ENCODE peak calls at places on chromosomes 2 and 18, in nine cellular contexts. One of them, this sample, is unnamed.

GRCh38 chr2:28435796-28436425 is 43.3 kb downstream of the FOSL2 start:
- DNase-seq in fibroblast of lung: no peak
- DNase-seq in activated CD8-positive, alpha-beta T cell treated with anti-CD3 and anti-CD28 coated beads for 36 hours: no peak
- DNase-seq in Panc1: no peak
- DNase-seq in lower lobe of right lung: no peak
- DNase-seq in astrocyte: no peak
- DNase-seq in brain microvascular endothelial cell: no peak
- DNase-seq in nephron progenitor cell: no peak
- DNase-seq in HFFc6: no peak
- DNase-seq in this sample: no peak

GRCh38 chr2:138185827-138186226 is 221.6 kb downstream of the HNMT start:
- DNase-seq in fibroblast of lung: no peak
- DNase-seq in activated CD8-positive, alpha-beta T cell treated with anti-CD3 and anti-CD28 coated beads for 36 hours: no peak
- DNase-seq in Panc1: no peak
- DNase-seq in lower lobe of right lung: no peak
- DNase-seq in astrocyte: no peak
- DNase-seq in brain microvascular endothelial cell: no peak
- DNase-seq in nephron progenitor cell: no peak
- DNase-seq in HFFc6: no peak
- DNase-seq in this sample: no peak

GRCh38 chr2:116264872-116265271 is 1549.6 kb upstream of the DDX18 start:
- DNase-seq in fibroblast of lung: no peak
- DNase-seq in activated CD8-positive, alpha-beta T cell treated with anti-CD3 and anti-CD28 coated beads for 36 hours: no peak
- DNase-seq in Panc1: no peak
- DNase-seq in lower lobe of right lung: no peak
- DNase-seq in astrocyte: no peak
- DNase-seq in brain microvascular endothelial cell: no peak
- DNase-seq in nephron progenitor cell: no peak
- DNase-seq in HFFc6: no peak
- DNase-seq in this sample: no peak

GRCh38 chr2:134436706-134437105 is 182.8 kb downstream of the MGAT5 start:
- DNase-seq in fibroblast of lung: no peak
- DNase-seq in activated CD8-positive, alpha-beta T cell treated with anti-CD3 and anti-CD28 coated beads for 36 hours: no peak
- DNase-seq in Panc1: no peak
- DNase-seq in lower lobe of right lung: no peak
- DNase-seq in astrocyte: no peak
- DNase-seq in brain microvascular endothelial cell: peak; percentile 24
- DNase-seq in nephron progenitor cell: no peak
- DNase-seq in HFFc6: no peak
- DNase-seq in this sample: no peak

GRCh38 chr2:240840435-240841060 is 20.5 kb upstream of the KIF1A start:
- DNase-seq in fibroblast of lung: peak; percentile 57
- DNase-seq in activated CD8-positive, alpha-beta T cell treated with anti-CD3 and anti-CD28 coated beads for 36 hours: peak; percentile 49
- DNase-seq in Panc1: peak; percentile 25
- DNase-seq in lower lobe of right lung: no peak
- DNase-seq in astrocyte: peak; percentile 39
- DNase-seq in brain microvascular endothelial cell: peak; percentile 71
- DNase-seq in nephron progenitor cell: peak; percentile 82
- DNase-seq in HFFc6: peak; percentile 76
- DNase-seq in this sample: peak; percentile 72

GRCh38 chr18:74715306-74715705 is 117.6 kb downstream of the ZNF407 start:
- DNase-seq in fibroblast of lung: no peak
- DNase-seq in activated CD8-positive, alpha-beta T cell treated with anti-CD3 and anti-CD28 coated beads for 36 hours: no peak
- DNase-seq in Panc1: no peak
- DNase-seq in lower lobe of right lung: no peak
- DNase-seq in astrocyte: no peak
- DNase-seq in brain microvascular endothelial cell: no peak
- DNase-seq in nephron progenitor cell: no peak
- DNase-seq in HFFc6: no peak
- DNase-seq in this sample: no peak

GRCh38 chr2:102498414-102498813 is 25.4 kb downstream of the SLC9A4 start:
- DNase-seq in fibroblast of lung: no peak
- DNase-seq in activated CD8-positive, alpha-beta T cell treated with anti-CD3 and anti-CD28 coated beads for 36 hours: no peak
- DNase-seq in Panc1: no peak
- DNase-seq in lower lobe of right lung: no peak
- DNase-seq in astrocyte: no peak
- DNase-seq in brain microvascular endothelial cell: no peak
- DNase-seq in nephron progenitor cell: no peak
- DNase-seq in HFFc6: no peak
- DNase-seq in this sample: no peak

GRCh38 chr2:47899915-47900314 is 6.4 kb downstream of the FBXO11 start:
- DNase-seq in fibroblast of lung: peak; percentile 34
- DNase-seq in activated CD8-positive, alpha-beta T cell treated with anti-CD3 and anti-CD28 coated beads for 36 hours: peak; percentile 28
- DNase-seq in Panc1: no peak
- DNase-seq in lower lobe of right lung: no peak
- DNase-seq in astrocyte: peak; percentile 30
- DNase-seq in brain microvascular endothelial cell: no peak
- DNase-seq in nephron progenitor cell: no peak
- DNase-seq in HFFc6: no peak
- DNase-seq in this sample: no peak

GRCh38 chr2:215579809-215580208 is 143.9 kb upstream of the FN1 start:
- DNase-seq in fibroblast of lung: peak; percentile 88
- DNase-seq in activated CD8-positive, alpha-beta T cell treated with anti-CD3 and anti-CD28 coated beads for 36 hours: no peak
- DNase-seq in Panc1: no peak
- DNase-seq in lower lobe of right lung: no peak
- DNase-seq in astrocyte: peak; percentile 83
- DNase-seq in brain microvascular endothelial cell: peak; percentile 85
- DNase-seq in nephron progenitor cell: no peak
- DNase-seq in HFFc6: peak; percentile 74
- DNase-seq in this sample: no peak

GRCh38 chr18:49742563-49743295 is 70.6 kb downstream of the ACAA2 start:
- DNase-seq in fibroblast of lung: peak; percentile 38
- DNase-seq in activated CD8-positive, alpha-beta T cell treated with anti-CD3 and anti-CD28 coated beads for 36 hours: no peak
- DNase-seq in Panc1: no peak
- DNase-seq in lower lobe of right lung: no peak
- DNase-seq in astrocyte: peak; percentile 36
- DNase-seq in brain microvascular endothelial cell: no peak
- DNase-seq in nephron progenitor cell: no peak
- DNase-seq in HFFc6: no peak
- DNase-seq in this sample: no peak

GRCh38 chr2:133389569-133389968 is 178.7 kb downstream of the NCKAP5 start:
- DNase-seq in fibroblast of lung: no peak
- DNase-seq in activated CD8-positive, alpha-beta T cell treated with anti-CD3 and anti-CD28 coated beads for 36 hours: no peak
- DNase-seq in Panc1: no peak
- DNase-seq in lower lobe of right lung: no peak
- DNase-seq in astrocyte: no peak
- DNase-seq in brain microvascular endothelial cell: no peak
- DNase-seq in nephron progenitor cell: no peak
- DNase-seq in HFFc6: no peak
- DNase-seq in this sample: no peak

GRCh38 chr2:57696016-57696415 is 350.6 kb upstream of the VRK2 start:
- DNase-seq in fibroblast of lung: peak; percentile 17
- DNase-seq in activated CD8-positive, alpha-beta T cell treated with anti-CD3 and anti-CD28 coated beads for 36 hours: no peak
- DNase-seq in Panc1: no peak
- DNase-seq in lower lobe of right lung: no peak
- DNase-seq in astrocyte: no peak
- DNase-seq in brain microvascular endothelial cell: peak; percentile 50
- DNase-seq in nephron progenitor cell: no peak
- DNase-seq in HFFc6: peak; percentile 1
- DNase-seq in this sample: no peak

GRCh38 chr2:117968724-117969121 is 45.1 kb downstream of the CCDC93 start:
- DNase-seq in fibroblast of lung: no peak
- DNase-seq in activated CD8-positive, alpha-beta T cell treated with anti-CD3 and anti-CD28 coated beads for 36 hours: no peak
- DNase-seq in Panc1: no peak
- DNase-seq in lower lobe of right lung: no peak
- DNase-seq in astrocyte: no peak
- DNase-seq in brain microvascular endothelial cell: no peak
- DNase-seq in nephron progenitor cell: no peak
- DNase-seq in HFFc6: no peak
- DNase-seq in this sample: no peak

GRCh38 chr2:147989809-147990403 is 30.6 kb downstream of the ORC4 start:
- DNase-seq in fibroblast of lung: peak; percentile 37
- DNase-seq in activated CD8-positive, alpha-beta T cell treated with anti-CD3 and anti-CD28 coated beads for 36 hours: peak; percentile 47
- DNase-seq in Panc1: peak; percentile 28
- DNase-seq in lower lobe of right lung: no peak
- DNase-seq in astrocyte: peak; percentile 33
- DNase-seq in brain microvascular endothelial cell: peak; percentile 41
- DNase-seq in nephron progenitor cell: no peak
- DNase-seq in HFFc6: peak; percentile 66
- DNase-seq in this sample: peak; percentile 55

DNA sequence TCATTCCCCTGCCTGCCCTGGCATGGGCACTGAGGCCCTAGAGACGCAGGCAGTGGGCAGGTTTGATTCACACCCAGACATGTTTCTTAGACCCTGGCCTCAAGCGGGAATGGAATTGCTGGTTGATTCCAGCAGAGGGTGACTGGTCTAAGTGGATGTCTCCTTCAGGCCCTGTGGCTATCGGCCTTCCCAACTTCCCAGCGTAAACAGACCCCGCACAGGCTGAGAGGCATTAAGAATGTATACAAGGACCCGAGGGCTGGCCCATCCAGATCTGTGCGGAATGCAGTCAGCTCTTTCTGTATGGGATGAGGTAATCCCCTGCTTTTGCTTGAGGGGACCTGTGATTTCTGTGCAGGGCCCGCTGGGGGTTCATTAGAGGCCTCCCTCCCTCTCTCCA is 6.4 kb downstream of the ACKR3 start:
- DNase-seq in fibroblast of lung: peak; percentile 44
- DNase-seq in activated CD8-positive, alpha-beta T cell treated with anti-CD3 and anti-CD28 coated beads for 36 hours: no peak
- DNase-seq in Panc1: no peak
- DNase-seq in lower lobe of right lung: no peak
- DNase-seq in astrocyte: no peak
- DNase-seq in brain microvascular endothelial cell: no peak
- DNase-seq in nephron progenitor cell: no peak
- DNase-seq in HFFc6: no peak
- DNase-seq in this sample: no peak
- TF ChIP-seq CTCF in fibroblast of lung: no peak
- TF ChIP-seq CTCF in activated CD8-positive, alpha-beta T cell treated with anti-CD3 and anti-CD28 coated beads for 36 hours: no peak
- TF ChIP-seq CTCF in Panc1: no peak
- TF ChIP-seq CTCF in lower lobe of right lung: no peak
- TF ChIP-seq CTCF in astrocyte: no peak
- TF ChIP-seq CTCF in brain microvascular endothelial cell: peak; percentile 48
- TF ChIP-seq CTCF in nephron progenitor cell: no peak
- TF ChIP-seq CTCF in HFFc6: no peak
- TF ChIP-seq CTCF in this sample: no peak

GRCh38 chr2:191349990-191350389 is 104.8 kb downstream of the MYO1B start:
- DNase-seq in fibroblast of lung: no peak
- DNase-seq in activated CD8-positive, alpha-beta T cell treated with anti-CD3 and anti-CD28 coated beads for 36 hours: no peak
- DNase-seq in Panc1: no peak
- DNase-seq in lower lobe of right lung: no peak
- DNase-seq in astrocyte: no peak
- DNase-seq in brain microvascular endothelial cell: no peak
- DNase-seq in nephron progenitor cell: no peak
- DNase-seq in HFFc6: no peak
- DNase-seq in this sample: no peak
- TF ChIP-seq CTCF in fibroblast of lung: no peak
- TF ChIP-seq CTCF in activated CD8-positive, alpha-beta T cell treated with anti-CD3 and anti-CD28 coated beads for 36 hours: no peak
- TF ChIP-seq CTCF in Panc1: peak; percentile 3
- TF ChIP-seq CTCF in lower lobe of right lung: no peak
- TF ChIP-seq CTCF in astrocyte: peak; percentile 7
- TF ChIP-seq CTCF in brain microvascular endothelial cell: no peak
- TF ChIP-seq CTCF in nephron progenitor cell: no peak
- TF ChIP-seq CTCF in HFFc6: peak; percentile 52
- TF ChIP-seq CTCF in this sample: no peak

GRCh38 chr2:25165992-25166618 is 2.3 kb downstream of the POMC start:
- DNase-seq in fibroblast of lung: peak; percentile 6
- DNase-seq in activated CD8-positive, alpha-beta T cell treated with anti-CD3 and anti-CD28 coated beads for 36 hours: peak; percentile 67
- DNase-seq in Panc1: peak; percentile 27
- DNase-seq in lower lobe of right lung: no peak
- DNase-seq in astrocyte: no peak
- DNase-seq in brain microvascular endothelial cell: no peak
- DNase-seq in nephron progenitor cell: peak; percentile 18
- DNase-seq in HFFc6: no peak
- DNase-seq in this sample: peak; percentile 78
- TF ChIP-seq CTCF in fibroblast of lung: peak; percentile 8
- TF ChIP-seq CTCF in activated CD8-positive, alpha-beta T cell treated with anti-CD3 and anti-CD28 coated beads for 36 hours: peak; percentile 64
- TF ChIP-seq CTCF in Panc1: peak; percentile 88
- TF ChIP-seq CTCF in lower lobe of right lung: no peak
- TF ChIP-seq CTCF in astrocyte: no peak
- TF ChIP-seq CTCF in brain microvascular endothelial cell: peak; percentile 49
- TF ChIP-seq CTCF in nephron progenitor cell: no peak
- TF ChIP-seq CTCF in HFFc6: no peak
- TF ChIP-seq CTCF in this sample: peak; percentile 82

GRCh38 chr2:227376911-227377396 is 2.2 kb downstream of the TM4SF20 start:
- DNase-seq in fibroblast of lung: peak; percentile 38
- DNase-seq in activated CD8-positive, alpha-beta T cell treated with anti-CD3 and anti-CD28 coated beads for 36 hours: no peak
- DNase-seq in Panc1: no peak
- DNase-seq in lower lobe of right lung: no peak
- DNase-seq in astrocyte: no peak
- DNase-seq in brain microvascular endothelial cell: no peak
- DNase-seq in nephron progenitor cell: no peak
- DNase-seq in HFFc6: peak; percentile 42
- DNase-seq in this sample: no peak

GRCh38 chr2:227374158-227374557 is 4.9 kb downstream of the TM4SF20 start:
- DNase-seq in fibroblast of lung: peak; percentile 95
- DNase-seq in activated CD8-positive, alpha-beta T cell treated with anti-CD3 and anti-CD28 coated beads for 36 hours: peak; percentile 75
- DNase-seq in Panc1: no peak
- DNase-seq in lower lobe of right lung: no peak
- DNase-seq in astrocyte: peak; percentile 95
- DNase-seq in brain microvascular endothelial cell: no peak
- DNase-seq in nephron progenitor cell: no peak
- DNase-seq in HFFc6: peak; percentile 7
- DNase-seq in this sample: no peak

GRCh38 chr2:227379095-227379494 is at the start of gene TM4SF20:
- DNase-seq in fibroblast of lung: no peak
- DNase-seq in activated CD8-positive, alpha-beta T cell treated with anti-CD3 and anti-CD28 coated beads for 36 hours: no peak
- DNase-seq in Panc1: no peak
- DNase-seq in lower lobe of right lung: no peak
- DNase-seq in astrocyte: no peak
- DNase-seq in brain microvascular endothelial cell: no peak
- DNase-seq in nephron progenitor cell: no peak
- DNase-seq in HFFc6: no peak
- DNase-seq in this sample: no peak

GRCh38 chr2:227378371-227378782 is 729 bp downstream of the TM4SF20 start:
- DNase-seq in fibroblast of lung: no peak
- DNase-seq in activated CD8-positive, alpha-beta T cell treated with anti-CD3 and anti-CD28 coated beads for 36 hours: no peak
- DNase-seq in Panc1: peak; percentile 61
- DNase-seq in lower lobe of right lung: no peak
- DNase-seq in astrocyte: no peak
- DNase-seq in brain microvascular endothelial cell: no peak
- DNase-seq in nephron progenitor cell: no peak
- DNase-seq in HFFc6: peak; percentile 57
- DNase-seq in this sample: no peak

DNA sequence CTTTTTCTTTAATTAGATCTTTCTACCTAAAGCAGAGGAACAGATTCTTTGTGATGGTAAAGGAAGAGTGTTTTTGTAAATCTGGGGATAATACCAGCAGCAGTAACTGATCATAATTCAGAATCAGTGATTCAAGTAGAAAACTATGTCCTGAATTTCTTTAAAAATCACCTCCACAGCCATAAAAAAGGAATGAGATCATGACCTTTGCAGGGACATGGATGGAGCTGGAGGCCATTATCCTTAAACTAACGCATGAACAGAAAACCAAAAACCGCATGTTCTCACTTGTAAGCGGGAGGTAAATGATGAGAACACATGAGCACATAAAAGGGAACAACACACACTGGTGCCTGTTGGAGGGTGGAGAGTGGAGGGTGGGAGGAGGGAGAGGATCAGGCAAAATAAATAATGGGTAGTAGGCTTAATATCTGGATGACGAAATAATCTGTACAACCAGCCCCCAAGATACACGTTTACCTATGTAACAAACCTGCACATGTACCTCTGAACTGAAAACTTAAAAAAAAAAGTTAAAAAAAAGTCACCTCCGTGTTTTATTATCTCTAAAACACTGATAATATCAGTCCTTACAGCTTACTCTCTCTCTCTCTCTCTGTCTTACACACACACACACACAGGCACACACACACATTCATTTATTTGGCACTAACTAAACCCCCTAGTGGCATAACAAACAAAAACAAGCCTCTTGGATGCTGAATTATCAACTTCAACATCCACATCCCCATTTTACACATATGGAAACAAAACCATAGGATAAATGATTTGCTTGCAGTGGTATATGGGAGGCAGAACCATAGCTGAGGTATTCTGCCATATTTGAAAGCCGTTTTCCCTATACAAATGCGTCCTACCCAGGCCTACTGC is 1.4 kb downstream of the TM4SF20 start:
- DNase-seq in fibroblast of lung: no peak
- DNase-seq in activated CD8-positive, alpha-beta T cell treated with anti-CD3 and anti-CD28 coated beads for 36 hours: no peak
- DNase-seq in Panc1: no peak
- DNase-seq in lower lobe of right lung: no peak
- DNase-seq in astrocyte: no peak
- DNase-seq in brain microvascular endothelial cell: no peak
- DNase-seq in nephron progenitor cell: no peak
- DNase-seq in HFFc6: peak; percentile 13
- DNase-seq in this sample: no peak
- TF ChIP-seq CTCF in fibroblast of lung: no peak
- TF ChIP-seq CTCF in activated CD8-positive, alpha-beta T cell treated with anti-CD3 and anti-CD28 coated beads for 36 hours: no peak
- TF ChIP-seq CTCF in Panc1: peak; percentile 45
- TF ChIP-seq CTCF in lower lobe of right lung: no peak
- TF ChIP-seq CTCF in astrocyte: no peak
- TF ChIP-seq CTCF in brain microvascular endothelial cell: no peak
- TF ChIP-seq CTCF in nephron progenitor cell: no peak
- TF ChIP-seq CTCF in HFFc6: peak; percentile 47
- TF ChIP-seq CTCF in this sample: no peak

This sample was measured in GM13977.